ENCODE peak calls at places on chromosome 6, in seven cellular contexts. L is RWPE1; V is CD8-positive, alpha-beta T cell; N is tibial nerve; Y is NB4; M is dorsolateral prefrontal cortex; F is OCI-LY7. K is an unnamed sample.

GRCh38 chr6:37209461-37210205 is 39.7 kb downstream of the PIM1 start:
- DNase-seq in L (no peak), V (peak), N (no peak), Y (no peak), M (no peak), F (no peak), K (no peak)

GRCh38 chr6:33014841-33015634 is 5.6 kb upstream of the HLA-DOA start:
- DNase-seq in L (peak), V (peak), N (no peak), Y (peak), M (no peak), F (peak), K (peak)

GRCh38 chr6:22368794-22369193 is 72.0 kb upstream of the PRL start:
- DNase-seq in L (no peak), V (no peak), N (no peak), Y (no peak), M (no peak), F (no peak), K (no peak)

GRCh38 chr6:125957845-125958244 is 1.3 kb downstream of the HINT3 start:
- DNase-seq in L (peak), V (no peak), N (no peak), Y (peak), M (no peak), F (no peak), K (no peak)

GRCh38 chr6:42520786-42521607 is 42.8 kb upstream of the UBR2 start:
- DNase-seq in L (peak), V (no peak), N (no peak), Y (peak), M (no peak), F (peak), K (no peak)

GRCh38 chr6:110255356-110255755 is 75.1 kb downstream of the CDC40 start:
- DNase-seq in L (peak), V (no peak), N (no peak), Y (peak), M (no peak), F (peak), K (no peak)

GRCh38 chr6:135129139-135129867 is 51.8 kb upstream of the MYB start:
- DNase-seq in L (no peak), V (peak), N (no peak), Y (peak), M (no peak), F (no peak), K (no peak)

GRCh38 chr6:34834789-34835518 is 43.1 kb downstream of the BLTP3A start:
- DNase-seq in L (peak), V (no peak), N (no peak), Y (peak), M (no peak), F (no peak), K (no peak)

GRCh38 chr6:5507056-5507722 is 245.9 kb downstream of the FARS2 start:
- DNase-seq in L (no peak), V (no peak), N (no peak), Y (no peak), M (no peak), F (peak), K (peak)

GRCh38 chr6:149431905-149432775 is 32.1 kb downstream of the SUMO4 start:
- DNase-seq in L (peak), V (peak), N (peak), Y (peak), M (peak), F (peak), K (peak)

GRCh38 chr6:147999001-147999540 is 343.6 kb upstream of the SASH1 start:
- DNase-seq in L (no peak), V (no peak), N (no peak), Y (peak), M (no peak), F (no peak), K (no peak)

GRCh38 chr6:126890055-126890454 is 228.4 kb upstream of the RSPO3 start:
- DNase-seq in L (no peak), V (no peak), N (no peak), Y (no peak), M (no peak), F (no peak), K (no peak)

GRCh38 chr6:151313060-151313459 is 73.3 kb downstream of the AKAP12 start:
- DNase-seq in L (no peak), V (no peak), N (no peak), Y (no peak), M (no peak), F (no peak), K (no peak)

GRCh38 chr6:5475779-5476178 is 214.5 kb downstream of the FARS2 start:
- DNase-seq in L (no peak), V (no peak), N (no peak), Y (no peak), M (no peak), F (no peak), K (no peak)

GRCh38 chr6:155314773-155315515 is 660 bp upstream of the TFB1M start:
- DNase-seq in L (peak), V (no peak), N (peak), Y (peak), M (no peak), F (peak), K (peak)

GRCh38 chr6:143368426-143368825 is 82.1 kb downstream of the ADAT2 start:
- DNase-seq in L (peak), V (no peak), N (no peak), Y (peak), M (no peak), F (no peak), K (peak)

GRCh38 chr6:37493047-37493995 is 6.4 kb downstream of the CCDC167 start:
- DNase-seq in L (no peak), V (no peak), N (no peak), Y (no peak), M (no peak), F (no peak), K (no peak)

GRCh38 chr6:37618916-37619605 is 78.6 kb downstream of the MDGA1 start:
- DNase-seq in L (no peak), V (no peak), N (no peak), Y (no peak), M (no peak), F (no peak), K (no peak)

GRCh38 chr6:20791932-20792331 is 257.7 kb downstream of the CDKAL1 start:
- DNase-seq in L (no peak), V (no peak), N (no peak), Y (no peak), M (no peak), F (no peak), K (no peak)

GRCh38 chr6:37048851-37049734 is 43.6 kb downstream of the FGD2 start:
- DNase-seq in L (peak), V (peak), N (no peak), Y (no peak), M (no peak), F (peak), K (peak)

GRCh38 chr6:106056738-106057390 is 29.3 kb upstream of the PRDM1 start:
- DNase-seq in L (no peak), V (no peak), N (no peak), Y (no peak), M (no peak), F (no peak), K (no peak)

GRCh38 chr6:5007531-5007930 is 3.7 kb upstream of the RPP40 start:
- DNase-seq in L (no peak), V (no peak), N (no peak), Y (no peak), M (no peak), F (no peak), K (no peak)

GRCh38 chr6:117829594-117830319 is 77.3 kb upstream of the SLC35F1 start:
- DNase-seq in L (peak), V (no peak), N (no peak), Y (peak), M (no peak), F (no peak), K (peak)

GRCh38 chr6:139295906-139296305 is 4.1 kb upstream of the TXLNB start:
- DNase-seq in L (no peak), V (no peak), N (no peak), Y (peak), M (no peak), F (no peak), K (no peak)

GRCh38 chr6:138323821-138324220 is 53.9 kb upstream of the SMIM28 start:
- DNase-seq in L (no peak), V (no peak), N (no peak), Y (no peak), M (no peak), F (no peak), K (no peak)

GRCh38 chr6:130778946-130779657 is 48.1 kb upstream of the SMLR1 start:
- DNase-seq in L (no peak), V (no peak), N (no peak), Y (peak), M (no peak), F (no peak), K (no peak)

GRCh38 chr6:134720353-134721094 is 229.4 kb downstream of the ALDH8A1 start:
- DNase-seq in L (no peak), V (no peak), N (no peak), Y (no peak), M (no peak), F (no peak), K (no peak)

GRCh38 chr6:158909938-158910337 is 90.1 kb downstream of the RSPH3 start:
- DNase-seq in L (no peak), V (no peak), N (no peak), Y (no peak), M (no peak), F (peak), K (no peak)

GRCh38 chr6:54244430-54244829 is 63.8 kb upstream of the TINAG start:
- DNase-seq in L (peak), V (no peak), N (no peak), Y (peak), M (no peak), F (peak), K (no peak)

GRCh38 chr6:128511518-128511917 is 8.9 kb downstream of the PTPRK start:
- DNase-seq in L (peak), V (no peak), N (no peak), Y (no peak), M (no peak), F (no peak), K (no peak)

GRCh38 chr6:38495511-38495910 is 144.2 kb downstream of the BTBD9 start:
- DNase-seq in L (no peak), V (no peak), N (no peak), Y (no peak), M (no peak), F (no peak), K (no peak)

GRCh38 chr6:107645740-107646139 is 155.8 kb downstream of the SOBP start:
- DNase-seq in L (no peak), V (no peak), N (no peak), Y (no peak), M (no peak), F (no peak), K (no peak)

GRCh38 chr6:89301586-89302194 is 13.4 kb downstream of the GABRR2 start:
- DNase-seq in L (no peak), V (no peak), N (no peak), Y (no peak), M (no peak), F (no peak), K (no peak)

GRCh38 chr6:168120390-168121307 is 41.6 kb upstream of the FRMD1 start:
- DNase-seq in L (no peak), V (peak), N (no peak), Y (no peak), M (no peak), F (no peak), K (no peak)

GRCh38 chr6:151044465-151045441 is 179.3 kb downstream of the MTHFD1L start:
- DNase-seq in L (peak), V (no peak), N (peak), Y (no peak), M (no peak), F (no peak), K (no peak)

GRCh38 chr6:31193206-31193605 is 22.7 kb upstream of the POU5F1 start:
- DNase-seq in L (no peak), V (no peak), N (no peak), Y (no peak), M (no peak), F (no peak), K (no peak)
- TF ChIP-seq CTCF in L (no peak), V (no peak), N (no peak), Y (peak), M (no peak), F (no peak), K (no peak)

GRCh38 chr6:78511019-78511418 is 356.3 kb upstream of the IRAK1BP1 start:
- DNase-seq in L (no peak), V (no peak), N (no peak), Y (no peak), M (no peak), F (no peak), K (no peak)

GRCh38 chr6:78517399-78517798 is 350.0 kb upstream of the IRAK1BP1 start:
- DNase-seq in L (no peak), V (no peak), N (no peak), Y (no peak), M (no peak), F (no peak), K (no peak)

DNA sequence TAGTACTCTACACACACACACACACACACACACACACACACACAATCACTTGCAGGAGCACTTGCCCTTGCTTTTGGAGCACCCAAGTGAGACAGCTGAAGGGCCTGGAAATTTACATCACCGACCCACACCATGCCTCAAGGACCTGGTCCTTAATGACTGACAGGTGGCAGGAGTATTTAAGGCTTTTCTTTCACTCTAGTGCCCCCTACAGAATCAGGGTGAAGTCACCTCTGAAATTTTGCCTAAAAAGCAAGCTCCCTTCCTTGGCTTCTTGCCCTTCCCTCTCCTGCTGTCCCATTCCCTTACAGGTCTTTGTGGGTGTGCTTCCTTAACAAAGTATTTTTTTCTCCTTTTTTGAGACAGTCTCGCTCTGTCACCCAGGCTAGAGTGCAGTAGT is 353.5 kb upstream of the IRAK1BP1 start:
- DNase-seq in L (no peak), V (no peak), N (no peak), Y (peak), M (no peak), F (peak), K (no peak)
- TF ChIP-seq CTCF in L (no peak), V (no peak), N (no peak), Y (peak), M (no peak), F (peak), K (peak)

GRCh38 chr6:156864557-156864956 is 87.4 kb downstream of the ARID1B start:
- DNase-seq in L (no peak), V (no peak), N (no peak), Y (no peak), M (no peak), F (no peak), K (no peak)

GRCh38 chr6:156867121-156867520 is 89.9 kb downstream of the ARID1B start:
- DNase-seq in L (no peak), V (no peak), N (no peak), Y (no peak), M (no peak), F (no peak), K (no peak)

GRCh38 chr6:156865019-156865629 is 87.9 kb downstream of the ARID1B start:
- DNase-seq in L (no peak), V (no peak), N (no peak), Y (no peak), M (no peak), F (no peak), K (no peak)

GRCh38 chr6:156868385-156868784 is 91.2 kb downstream of the ARID1B start:
- DNase-seq in L (no peak), V (no peak), N (no peak), Y (no peak), M (no peak), F (no peak), K (no peak)

GRCh38 chr6:156866181-156866862 is 89.1 kb downstream of the ARID1B start:
- DNase-seq in L (peak), V (no peak), N (no peak), Y (no peak), M (no peak), F (peak), K (no peak)
- TF ChIP-seq CTCF in L (no peak), V (no peak), N (no peak), Y (no peak), M (peak), F (peak), K (no peak)

DNA sequence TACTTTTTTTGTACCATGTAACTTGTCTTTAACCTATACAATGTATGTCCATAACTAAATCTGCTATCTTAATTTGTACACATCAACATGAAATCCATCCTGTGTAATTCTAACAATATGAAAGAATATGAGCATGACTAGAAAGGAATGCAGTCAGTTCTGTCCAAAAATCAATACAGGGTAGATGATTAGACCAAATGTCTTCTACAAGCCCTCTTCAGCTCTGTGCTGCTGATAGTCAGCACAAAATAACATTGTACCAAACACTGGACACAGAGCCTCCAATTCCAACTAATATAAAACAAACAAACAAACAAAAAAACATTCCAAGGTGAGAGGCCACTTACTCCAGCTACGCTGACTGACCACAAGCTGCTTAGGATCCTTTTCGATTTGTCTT is 301.4 kb upstream of the IRAK1BP1 start:
- DNase-seq in L (no peak), V (no peak), N (no peak), Y (no peak), M (no peak), F (no peak), K (no peak)
- TF ChIP-seq CTCF in L (no peak), V (no peak), N (no peak), Y (no peak), M (no peak), F (no peak), K (no peak)